ENCODE peak calls at places on chromosome 4, in eight cellular contexts. E, C, N, U, K, R, I and A are unnamed samples.
A peak's percentile ranks its signal among the peaks of the same experiment; 100 is the strongest.

GRCh38 chr4:7462509-7462971 is 27.8 kb upstream of the PSAPL1 start:
- DNase-seq in E (peak; percentile 37), C (no peak), N (peak; percentile 2), U (peak; percentile 71), K (peak; percentile 3), R (no peak), I (peak; percentile 69), A (no peak)

GRCh38 chr4:7757501-7758443 is 181.9 kb downstream of the AFAP1 start:
- DNase-seq in E (no peak), C (peak; percentile 54), N (no peak), U (no peak), K (no peak), R (no peak), I (no peak), A (no peak)

GRCh38 chr4:22897520-22898108 is 204.9 kb downstream of the GBA3 start:
- DNase-seq in E (peak; percentile 9), C (no peak), N (peak; percentile 5), U (peak; percentile 30), K (peak; percentile 14), R (peak; percentile 30), I (peak; percentile 44), A (no peak)

GRCh38 chr4:95511477-95511876 is 37.3 kb downstream of the UNC5C start:
- DNase-seq in E (no peak), C (no peak), N (no peak), U (no peak), K (no peak), R (no peak), I (no peak), A (no peak)

GRCh38 chr4:165375465-165375864 is 3.3 kb upstream of the CPE start:
- DNase-seq in E (no peak), C (no peak), N (no peak), U (no peak), K (no peak), R (no peak), I (no peak), A (no peak)

GRCh38 chr4:60723796-60724195 is 476.3 kb upstream of the ADGRL3 start:
- DNase-seq in E (no peak), C (no peak), N (no peak), U (no peak), K (no peak), R (no peak), I (no peak), A (no peak)

GRCh38 chr4:182265881-182266280 is 22.7 kb downstream of the TENM3 start:
- DNase-seq in E (no peak), C (no peak), N (no peak), U (no peak), K (no peak), R (no peak), I (no peak), A (no peak)

GRCh38 chr4:6891436-6892170 is 18.0 kb upstream of the TBC1D14 start:
- DNase-seq in E (peak; percentile 44), C (no peak), N (peak; percentile 31), U (no peak), K (no peak), R (no peak), I (no peak), A (no peak)

GRCh38 chr4:2792711-2793577 is at the start of gene SH3BP2:
- DNase-seq in E (peak; percentile 65), C (peak; percentile 95), N (peak; percentile 49), U (peak; percentile 96), K (no peak), R (peak; percentile 91), I (peak; percentile 85), A (no peak)

GRCh38 chr4:169133932-169134331 is 123.9 kb upstream of the CBR4 start:
- DNase-seq in E (no peak), C (no peak), N (no peak), U (no peak), K (no peak), R (no peak), I (no peak), A (no peak)

GRCh38 chr4:80362578-80363181 is 27.1 kb downstream of the CFAP299 start:
- DNase-seq in E (peak; percentile 25), C (no peak), N (peak; percentile 51), U (peak; percentile 39), K (peak; percentile 43), R (peak; percentile 30), I (peak; percentile 65), A (no peak)

GRCh38 chr4:69591374-69591773 is 48.1 kb downstream of the UGT2A2 start:
- DNase-seq in E (no peak), C (no peak), N (no peak), U (no peak), K (no peak), R (no peak), I (no peak), A (no peak)

GRCh38 chr4:139665079-139665689 is 435 bp upstream of the MGST2 start:
- DNase-seq in E (no peak), C (no peak), N (no peak), U (no peak), K (no peak), R (no peak), I (no peak), A (no peak)

GRCh38 chr4:88008133-88008621 is 742 bp downstream of the PKD2 start:
- DNase-seq in E (peak; percentile 64), C (peak; percentile 67), N (peak; percentile 48), U (peak; percentile 81), K (peak; percentile 49), R (peak; percentile 67), I (peak; percentile 52), A (no peak)

GRCh38 chr4:47486306-47486705 is 1.2 kb downstream of the ATP10D start:
- DNase-seq in E (peak; percentile 36), C (no peak), N (no peak), U (no peak), K (peak; percentile 30), R (no peak), I (no peak), A (no peak)

GRCh38 chr4:73608677-73609594 is 11.3 kb downstream of the RASSF6 start:
- DNase-seq in E (no peak), C (no peak), N (peak; percentile 49), U (no peak), K (peak; percentile 84), R (no peak), I (no peak), A (no peak)

GRCh38 chr4:88104902-88105610 is 53.4 kb downstream of the ABCG2 start:
- DNase-seq in E (peak; percentile 80), C (no peak), N (peak; percentile 88), U (peak; percentile 41), K (peak; percentile 87), R (no peak), I (no peak), A (peak; percentile 54)

GRCh38 chr4:1399508-1400190 is 6.6 kb downstream of the NKX1-1 start:
- DNase-seq in E (no peak), C (peak; percentile 32), N (no peak), U (peak; percentile 15), K (no peak), R (no peak), I (no peak), A (no peak)

GRCh38 chr4:1396806-1397455 is 9.3 kb downstream of the NKX1-1 start:
- DNase-seq in E (no peak), C (no peak), N (no peak), U (peak; percentile 20), K (no peak), R (no peak), I (no peak), A (no peak)

GRCh38 chr4:1400191-1400805 is 5.9 kb downstream of the NKX1-1 start:
- DNase-seq in E (no peak), C (peak; percentile 28), N (no peak), U (peak; percentile 21), K (no peak), R (no peak), I (no peak), A (no peak)

GRCh38 chr4:1400861-1401408 is 5.3 kb downstream of the NKX1-1 start:
- DNase-seq in E (no peak), C (peak; percentile 32), N (no peak), U (peak; percentile 30), K (no peak), R (no peak), I (no peak), A (no peak)

DNA sequence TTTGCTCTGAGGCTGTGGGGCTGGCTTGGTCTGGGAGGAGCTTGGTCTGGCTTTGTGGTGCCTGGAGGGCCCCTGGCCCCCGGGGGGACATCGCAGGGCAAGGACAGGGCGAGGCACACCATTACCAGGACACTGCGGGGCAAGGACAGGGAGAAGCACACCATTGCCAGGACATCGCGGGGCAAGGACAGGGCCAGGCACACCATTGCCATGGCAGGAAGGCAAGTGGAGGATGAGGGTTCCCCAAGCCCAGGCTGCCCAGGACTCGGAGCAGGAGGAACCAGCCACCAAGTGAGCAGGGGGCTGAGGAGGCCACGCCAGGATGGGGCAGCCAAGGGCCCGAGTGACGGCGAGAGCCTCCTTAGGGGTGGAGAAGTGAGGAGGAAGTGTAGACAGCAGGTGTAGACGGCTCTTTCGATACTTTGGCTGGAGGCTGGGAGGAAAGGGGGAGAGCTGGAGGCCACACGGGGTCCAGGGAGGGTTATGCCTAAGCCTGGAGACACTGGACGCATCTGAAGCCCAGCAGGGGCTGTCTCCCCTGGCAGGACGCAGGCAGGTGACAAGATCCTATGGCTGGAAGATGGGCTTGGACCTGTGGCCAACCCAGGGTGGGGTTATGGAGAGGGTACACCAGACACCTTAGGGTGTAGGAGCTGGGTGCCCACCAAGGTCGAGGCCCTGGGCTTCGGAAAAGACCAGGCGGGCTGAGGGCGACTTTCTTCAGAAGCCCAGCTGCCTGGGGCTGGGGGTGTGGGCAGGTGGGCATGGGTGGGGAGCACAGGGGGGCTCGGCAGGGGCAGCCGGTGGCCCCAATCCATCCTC is 7.3 kb downstream of the NKX1-1 start:
- DNase-seq in E (no peak), C (no peak), N (no peak), U (peak; percentile 12), K (no peak), R (no peak), I (no peak), A (no peak)
- TF ChIP-seq CTCF in E (no peak), C (no peak), N (no peak), U (no peak), K (no peak), R (no peak), I (no peak), A (no peak)

DNA sequence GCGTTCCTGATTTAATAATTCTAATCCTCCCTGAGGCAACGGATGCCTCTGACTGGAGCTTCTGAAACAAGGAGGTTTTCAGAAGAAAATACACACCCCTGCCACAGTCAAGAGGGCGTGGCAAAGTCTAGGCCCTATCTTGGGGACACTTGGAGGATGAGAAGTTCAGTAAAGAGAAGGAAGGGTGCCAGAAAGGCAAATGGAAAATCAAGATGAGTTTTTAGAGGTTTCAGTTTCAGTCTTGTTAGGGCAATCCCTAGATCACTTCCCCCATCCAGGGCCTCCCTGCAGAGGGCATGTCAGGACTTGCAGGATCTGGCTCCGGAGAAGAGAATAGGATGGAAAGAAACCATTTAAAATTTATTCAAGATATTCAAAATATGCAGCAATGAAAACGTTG is 28.5 kb upstream of the FGF2 start:
- DNase-seq in E (peak; percentile 93), C (no peak), N (peak; percentile 94), U (peak; percentile 23), K (peak; percentile 94), R (no peak), I (peak; percentile 74), A (peak; percentile 97)
- TF ChIP-seq CTCF in E (no peak), C (peak; percentile 27), N (no peak), U (no peak), K (no peak), R (no peak), I (no peak), A (peak; percentile 23)

GRCh38 chr4:183353557-183353956 is 31.3 kb upstream of the CLDN24 start:
- DNase-seq in E (no peak), C (no peak), N (no peak), U (no peak), K (no peak), R (no peak), I (no peak), A (no peak)
- TF ChIP-seq CTCF in E (no peak), C (no peak), N (no peak), U (no peak), K (no peak), R (no peak), I (no peak), A (no peak)

GRCh38 chr4:76199664-76200211 is 13.9 kb downstream of the SCARB2 start:
- DNase-seq in E (peak; percentile 54), C (no peak), N (peak; percentile 31), U (no peak), K (no peak), R (peak; percentile 52), I (peak; percentile 33), A (no peak)
- TF ChIP-seq CTCF in E (peak; percentile 16), C (no peak), N (no peak), U (no peak), K (no peak), R (peak; percentile 30), I (peak; percentile 36), A (no peak)